ENCODE peak calls at places on chromosome 13, in eight cellular contexts. K is WTC11, E is heart right ventricle, B is body of pancreas, Q is glutamatergic neuron, O is stomach, A is GM23338, H is choroid plexus epithelial cell. T is an unnamed sample.

GRCh38 chr13:26482451-26483197 is 74.9 kb upstream of the WASF3 start:
- DNase-seq in A (peak), H (peak), E (peak), Q (peak), K (peak), O (peak), B (peak), T (peak)

GRCh38 chr13:111399334-111399733 is 78.9 kb downstream of the TEX29 start:
- DNase-seq in O (no peak), B (no peak), K (no peak), H (no peak), Q (no peak), A (no peak), E (no peak), T (no peak)

GRCh38 chr13:80009760-80010159 is 331.2 kb downstream of the SPRY2 start:
- DNase-seq in H (peak), B (no peak), K (no peak), E (no peak), Q (no peak), A (no peak), O (no peak), T (no peak)

GRCh38 chr13:48214519-48215121 is 18.4 kb upstream of the ITM2B start:
- DNase-seq in H (no peak), Q (no peak), A (no peak), K (no peak), B (no peak), E (no peak), O (no peak), T (no peak)

GRCh38 chr13:94433055-94433947 is 46.2 kb downstream of the DCT start:
- DNase-seq in E (no peak), H (no peak), A (peak), O (no peak), K (peak), B (no peak), Q (no peak), T (no peak)

GRCh38 chr13:101624210-101624922 is 171.9 kb downstream of the ITGBL1 start:
- DNase-seq in Q (no peak), A (peak), E (peak), H (peak), O (no peak), B (no peak), K (peak), T (no peak)

GRCh38 chr13:89554801-89555200 is 1792.7 kb upstream of the MIR17HG start:
- DNase-seq in O (no peak), Q (no peak), K (no peak), H (peak), A (no peak), B (no peak), E (no peak), T (no peak)

GRCh38 chr13:19646062-19646461 is 12.6 kb downstream of the MPHOSPH8 start:
- DNase-seq in B (no peak), H (no peak), O (no peak), E (no peak), K (no peak), Q (no peak), A (no peak), T (no peak)

GRCh38 chr13:113907637-113908617 is 44.1 kb upstream of the GAS6 start:
- DNase-seq in K (no peak), Q (no peak), A (no peak), H (peak), O (peak), B (peak), E (no peak), T (peak)

GRCh38 chr13:107210216-107211010 is 642.5 kb upstream of the ARGLU1 start:
- DNase-seq in Q (no peak), O (no peak), E (no peak), A (no peak), K (no peak), B (no peak), H (peak), T (no peak)

GRCh38 chr13:30870049-30870884 is 35.8 kb upstream of the MEDAG start:
- DNase-seq in E (peak), B (peak), Q (peak), O (peak), A (peak), H (peak), K (peak), T (peak)

GRCh38 chr13:101946411-101946810 is 455.4 kb downstream of the FGF14 start:
- DNase-seq in K (no peak), H (no peak), Q (no peak), O (no peak), B (no peak), A (no peak), E (no peak), T (no peak)

GRCh38 chr13:31891472-31891871 is 140.1 kb upstream of the FRY start:
- DNase-seq in K (no peak), E (no peak), B (peak), A (no peak), O (peak), Q (no peak), H (no peak), T (no peak)

DNA sequence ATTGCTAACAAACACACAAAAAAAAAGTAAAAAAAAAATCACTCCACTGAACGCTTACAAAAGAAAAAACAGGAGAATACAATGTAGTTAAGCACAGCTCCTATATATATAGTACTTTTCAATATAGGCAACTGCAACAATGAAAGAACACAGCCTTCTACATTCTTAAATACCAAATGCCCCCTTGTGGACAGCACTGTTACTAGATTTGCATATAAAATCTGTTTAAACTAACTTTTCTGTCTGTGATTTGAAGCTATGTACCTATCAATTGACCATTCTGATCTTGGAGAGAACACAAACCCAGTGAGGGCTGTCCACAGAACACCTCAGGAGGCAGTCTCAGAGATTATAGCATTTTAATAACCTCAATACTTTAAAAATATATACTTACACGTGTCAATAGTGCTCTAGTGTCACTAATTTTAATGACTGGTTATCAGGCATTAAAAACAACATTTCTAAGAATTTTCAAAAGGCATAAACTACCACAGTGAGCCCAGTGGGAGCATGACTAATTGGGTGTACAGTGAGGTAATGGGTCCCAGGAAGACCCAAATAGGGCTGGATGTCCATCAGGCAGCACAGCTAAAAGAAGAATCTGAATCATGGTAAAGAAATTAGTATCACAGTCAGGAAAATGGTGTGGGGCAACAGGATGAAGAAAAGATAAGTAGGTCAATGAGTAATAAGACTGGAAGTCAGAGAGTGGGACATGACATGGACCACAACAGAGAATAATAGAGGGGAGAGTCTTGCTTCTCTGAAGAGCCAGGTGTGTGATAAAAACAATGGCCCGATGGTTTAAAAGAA is 22.2 kb downstream of the CCDC169 start:
- DNase-seq in E (peak), O (no peak), B (peak), H (peak), A (peak), K (no peak), Q (no peak), T (peak)
- TF ChIP-seq CTCF in E (peak), O (peak), B (peak), H (peak), A (peak), K (peak), Q (peak), T (peak)

DNA sequence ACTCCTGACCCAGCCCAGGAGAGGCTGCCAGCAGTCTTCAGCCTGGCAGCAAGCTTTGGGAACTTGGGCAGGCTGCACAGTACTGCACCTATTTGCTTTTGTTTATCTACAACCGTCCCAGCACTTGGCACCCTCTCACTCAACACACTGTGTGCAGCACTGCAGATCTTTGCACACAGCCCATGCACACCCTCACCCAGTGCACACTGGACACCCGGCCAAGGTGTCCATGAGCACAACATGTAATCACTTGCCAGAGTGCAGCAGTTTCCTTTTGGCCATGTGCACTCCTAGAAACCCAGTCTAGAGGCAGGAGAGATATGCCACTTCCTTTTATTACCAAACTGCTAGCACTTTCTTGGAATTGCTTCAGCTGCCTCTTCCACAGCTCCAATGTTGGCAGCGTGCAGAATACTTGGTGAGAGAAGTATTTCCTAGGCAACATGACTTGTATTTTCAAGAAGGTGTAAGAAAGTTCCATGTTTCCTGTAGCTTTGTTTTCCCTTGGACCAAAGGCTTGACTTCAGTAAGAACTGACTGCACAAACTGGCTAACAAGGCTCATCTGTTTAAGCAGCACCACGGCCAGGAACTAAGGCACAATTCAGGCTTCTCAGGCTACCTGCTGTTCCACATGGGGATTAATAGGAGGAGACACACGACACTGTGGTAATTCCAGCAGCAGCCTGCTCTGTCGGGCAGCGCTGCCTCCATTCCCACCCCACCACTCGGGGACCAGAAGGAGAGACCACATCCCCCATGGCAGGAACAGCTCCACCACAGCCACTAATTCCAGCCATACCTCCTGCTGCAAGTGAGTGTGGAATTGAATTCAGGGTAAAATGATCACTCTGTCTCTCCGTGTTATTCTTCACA is 15.3 kb downstream of the ATP7B start:
- DNase-seq in E (peak), H (no peak), A (peak), B (peak), O (peak), Q (no peak), K (no peak), T (no peak)
- TF ChIP-seq CTCF in E (no peak), H (no peak), A (no peak), B (no peak), O (no peak), Q (no peak), K (no peak), T (no peak)

DNA sequence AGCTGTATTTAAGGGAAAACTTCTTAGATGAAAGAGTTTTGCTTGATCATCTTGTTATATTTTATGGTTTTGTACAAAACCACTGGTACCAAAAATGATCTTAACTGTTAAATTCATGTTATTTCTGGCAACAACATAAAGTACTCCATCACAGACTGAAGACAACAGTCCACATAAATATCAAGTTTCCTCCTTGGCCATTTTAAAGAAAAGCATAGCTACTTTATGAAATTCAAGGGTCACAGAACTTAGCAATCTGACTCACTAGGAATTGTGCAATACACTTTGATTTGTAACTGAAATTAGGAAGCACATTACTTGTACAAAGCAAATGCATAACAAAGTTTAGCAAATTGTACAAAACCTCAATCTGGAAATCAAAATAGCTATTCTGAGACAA is 66.2 kb downstream of the TBC1D4 start:
- DNase-seq in K (no peak), Q (no peak), E (no peak), O (no peak), B (no peak), A (no peak), H (peak), T (peak)
- TF ChIP-seq CTCF in K (no peak), Q (no peak), E (no peak), O (no peak), B (no peak), A (no peak), H (no peak), T (no peak)

DNA sequence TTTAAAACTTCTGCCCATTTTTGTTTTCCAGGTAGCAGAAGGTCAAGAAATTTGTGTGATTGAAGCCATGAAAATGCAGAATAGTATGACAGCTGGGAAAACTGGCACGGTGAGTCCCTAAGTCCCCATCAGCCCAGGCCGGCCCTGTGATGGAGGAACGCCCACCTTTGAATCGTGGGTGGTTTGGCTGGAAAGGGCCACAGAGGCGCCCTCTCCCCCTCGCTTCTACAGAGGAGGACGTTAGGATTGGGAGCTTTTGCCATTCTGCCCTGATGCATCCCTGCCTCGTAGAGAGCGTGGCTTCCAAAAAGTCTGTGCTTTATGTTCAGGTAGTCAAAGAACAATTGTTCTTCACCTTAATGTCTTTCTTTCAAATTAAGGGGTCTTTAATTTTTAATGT is 60.9 kb downstream of the GGACT start:
- DNase-seq in E (no peak), H (no peak), B (no peak), K (no peak), O (no peak), Q (no peak), A (no peak), T (no peak)
- TF ChIP-seq CTCF in E (no peak), H (no peak), B (no peak), K (no peak), O (no peak), Q (no peak), A (no peak), T (no peak)

GRCh38 chr13:23357349-23357748 is 76.2 kb downstream of the SACS start:
- DNase-seq in H (no peak), A (no peak), K (no peak), E (no peak), O (no peak), B (no peak), Q (no peak), T (no peak)
- TF ChIP-seq CTCF in H (no peak), A (no peak), K (no peak), E (no peak), O (no peak), B (no peak), Q (no peak), T (peak)

DNA sequence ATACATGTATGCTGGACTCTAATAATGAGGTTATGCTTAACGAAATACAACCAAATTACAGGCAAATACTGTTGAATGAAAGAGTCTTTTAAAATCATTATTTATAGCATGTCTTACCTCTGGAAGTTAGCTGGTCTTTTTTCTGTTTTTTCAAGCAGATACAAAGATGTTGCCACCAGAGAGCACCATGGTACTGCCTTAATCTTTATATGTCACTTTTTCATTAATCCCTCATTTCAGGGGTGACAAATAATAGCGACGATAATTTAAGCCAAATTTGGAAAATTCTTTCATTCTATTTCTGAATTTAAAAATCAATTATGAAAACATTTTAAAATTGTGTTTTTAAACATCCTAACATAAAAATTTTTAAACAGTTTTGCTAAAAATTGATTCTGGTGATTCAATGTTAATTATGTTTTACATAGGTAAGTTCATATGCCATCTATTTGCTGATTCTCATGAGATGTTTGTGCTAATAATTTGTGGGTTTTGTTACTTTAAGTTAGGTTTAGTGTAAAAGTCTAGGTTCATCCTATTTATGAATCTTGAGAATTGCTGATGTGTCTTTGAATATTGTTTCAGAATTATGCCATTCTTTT is 379.3 kb upstream of the SGCG start:
- DNase-seq in H (peak), E (no peak), O (no peak), K (no peak), B (no peak), Q (no peak), A (peak), T (no peak)
- TF ChIP-seq CTCF in H (no peak), E (no peak), O (no peak), K (no peak), B (no peak), Q (no peak), A (peak), T (peak)

DNA sequence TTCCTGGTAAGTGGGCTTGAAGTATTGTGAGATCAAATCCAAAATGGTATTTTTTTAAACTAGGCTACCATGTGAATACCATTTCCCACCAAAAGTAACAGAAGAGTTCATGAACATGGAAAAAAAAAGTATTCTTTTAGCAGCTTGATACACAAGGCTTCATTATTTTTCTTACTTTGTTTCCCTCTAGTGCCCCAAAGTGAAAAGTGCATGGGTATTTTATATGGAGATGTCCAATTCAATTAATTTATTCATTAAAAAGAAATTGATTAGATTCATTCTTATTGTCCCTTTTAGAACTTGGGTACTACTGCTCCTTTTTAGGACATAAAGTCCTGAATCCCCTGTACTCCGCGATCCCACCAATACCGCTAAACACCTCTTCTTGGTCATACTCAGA is 28.6 kb upstream of the SCEL start:
- DNase-seq in Q (no peak), H (peak), B (no peak), K (no peak), O (no peak), A (no peak), E (no peak), T (no peak)
- TF ChIP-seq CTCF in Q (peak), H (peak), B (no peak), K (no peak), O (no peak), A (no peak), E (no peak), T (peak)

GRCh38 chr13:73772449-73773186 is 361.6 kb downstream of the KLF12 start:
- DNase-seq in H (no peak), Q (no peak), E (no peak), A (no peak), K (no peak), B (no peak), O (no peak), T (no peak)

GRCh38 chr13:73767191-73767741 is 366.9 kb downstream of the KLF12 start:
- DNase-seq in E (no peak), H (peak), O (no peak), Q (no peak), B (no peak), K (peak), A (peak), T (no peak)

GRCh38 chr13:73765651-73766384 is 368.4 kb downstream of the KLF12 start:
- DNase-seq in Q (peak), E (peak), A (peak), O (peak), K (peak), H (peak), B (peak), T (no peak)

GRCh38 chr13:73767747-73768315 is 366.4 kb downstream of the KLF12 start:
- DNase-seq in K (peak), E (no peak), O (no peak), Q (peak), A (peak), H (no peak), B (no peak), T (peak)
- TF ChIP-seq CTCF in K (peak), E (no peak), O (no peak), Q (peak), A (peak), H (peak), B (peak), T (peak)

GRCh38 chr13:46341112-46341711 is 45.8 kb downstream of the RUBCNL start:
- DNase-seq in A (no peak), E (no peak), B (no peak), O (no peak), H (peak), Q (no peak), K (no peak), T (peak)

GRCh38 chr13:46342538-46342937 is 44.5 kb downstream of the RUBCNL start:
- DNase-seq in B (no peak), H (no peak), O (no peak), A (no peak), K (no peak), Q (no peak), E (no peak), T (no peak)

GRCh38 chr13:46340631-46341111 is 46.4 kb downstream of the RUBCNL start:
- DNase-seq in A (no peak), B (no peak), H (no peak), Q (no peak), K (no peak), E (no peak), O (no peak), T (no peak)

GRCh38 chr13:46343279-46343949 is 43.6 kb downstream of the RUBCNL start:
- DNase-seq in O (no peak), B (no peak), Q (no peak), K (no peak), H (no peak), A (peak), E (no peak), T (no peak)

DNA sequence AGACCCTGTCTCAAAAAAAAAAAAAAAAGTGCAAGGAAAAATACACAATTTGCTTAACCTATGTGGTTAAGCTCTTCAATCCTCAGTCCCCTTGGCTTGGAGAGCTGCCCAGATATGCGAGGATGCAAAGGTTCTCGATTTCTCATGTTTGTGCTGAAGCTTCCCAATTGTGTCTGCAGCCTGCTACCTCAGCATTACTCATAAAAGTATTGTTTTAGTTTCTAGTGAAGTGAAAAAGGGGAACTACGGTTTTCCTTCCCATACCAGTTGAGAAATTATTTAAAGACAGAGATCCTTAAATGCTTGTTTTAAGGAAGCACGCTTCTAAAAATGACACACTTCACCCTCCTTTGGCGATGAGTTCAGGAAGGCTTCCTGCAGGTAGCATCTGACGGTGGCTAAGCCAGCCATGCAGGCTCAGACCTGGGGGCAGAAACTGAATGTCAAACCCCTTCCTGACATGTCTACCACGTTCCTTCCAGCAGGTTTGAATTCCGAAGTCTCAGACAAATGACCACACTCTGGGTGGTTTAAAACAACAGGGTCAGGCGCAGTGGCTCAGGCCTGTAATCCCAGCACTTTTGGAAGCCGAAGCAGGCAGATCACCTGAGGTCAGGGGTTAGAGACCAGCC is 47.9 kb downstream of the RUBCNL start:
- DNase-seq in H (peak), A (no peak), O (no peak), K (no peak), E (peak), Q (no peak), B (peak), T (peak)
- TF ChIP-seq CTCF in H (peak), A (no peak), O (no peak), K (no peak), E (no peak), Q (no peak), B (no peak), T (no peak)

T was measured in HFFc6.